ENCODE peak calls at places on chromosomes 3 and 15, in nine cellular contexts. B is fibroblast of lung; Y is NCI-H345; P is amygdala; R is NCI-H146; W is GM12864; S is activated naive CD4-positive, alpha-beta T cell; K is T-helper 9 cell; F is stimulated activated CD4-positive, alpha-beta T cell treated with anti-CD3 and anti-CD28 coated beads, TNF-alpha, amount 100 ng/mL, for 1 hour. D is an unnamed sample.

GRCh38 chr3:149898771-149899170 is 71.9 kb downstream of the PFN2 start:
- DNase-seq in F (no peak), R (no peak), B (peak), W (no peak), P (no peak), S (no peak), K (no peak), Y (no peak), D (no peak)

GRCh38 chr3:129563850-129564535 is 21.0 kb downstream of the H1-8 start:
- DNase-seq in K (no peak), Y (no peak), W (no peak), R (no peak), B (no peak), S (no peak), P (no peak), F (no peak), D (no peak)

GRCh38 chr3:10552631-10552943 is 47.2 kb upstream of the ATP2B2 start:
- DNase-seq in R (no peak), Y (no peak), P (no peak), K (no peak), S (no peak), W (no peak), F (no peak), B (no peak), D (no peak)

GRCh38 chr3:58082047-58082446 is 73.8 kb downstream of the FLNB start:
- DNase-seq in P (no peak), B (peak), F (no peak), Y (no peak), R (no peak), S (no peak), K (no peak), W (no peak), D (no peak)

GRCh38 chr3:129975332-129976090 is 991 bp downstream of the TRH start:
- DNase-seq in W (no peak), P (no peak), F (no peak), R (no peak), K (no peak), Y (no peak), S (no peak), B (no peak), D (no peak)

GRCh38 chr15:95492388-95493070 is 838.0 kb upstream of the NR2F2 start:
- DNase-seq in W (no peak), Y (no peak), R (no peak), B (no peak), F (no peak), S (no peak), P (no peak), K (no peak), D (no peak)

GRCh38 chr15:50059203-50059772 is 59.7 kb downstream of the ATP8B4 start:
- DNase-seq in B (no peak), R (no peak), W (no peak), Y (no peak), F (no peak), S (no peak), P (no peak), K (no peak), D (no peak)

GRCh38 chr3:141212101-141212500 is 19.5 kb upstream of the PXYLP1 start:
- DNase-seq in K (no peak), S (no peak), Y (no peak), P (no peak), B (no peak), R (no peak), W (no peak), F (no peak), D (no peak)

GRCh38 chr3:37974121-37974927 is 16.3 kb upstream of the VILL start:
- DNase-seq in B (peak), S (no peak), P (no peak), F (no peak), K (peak), Y (peak), W (no peak), R (peak), D (peak)

GRCh38 chr3:7290062-7290825 is 429.3 kb downstream of the GRM7 start:
- DNase-seq in Y (no peak), B (peak), P (no peak), S (no peak), F (no peak), W (no peak), R (no peak), K (no peak), D (no peak)

GRCh38 chr3:185852562-185853135 is 27.8 kb upstream of the IGF2BP2 start:
- DNase-seq in K (no peak), W (no peak), Y (no peak), B (no peak), P (no peak), F (no peak), R (no peak), S (no peak), D (no peak)

GRCh38 chr15:90063733-90064247 is 38.5 kb downstream of the IDH2 start:
- DNase-seq in P (no peak), F (no peak), W (no peak), B (no peak), K (no peak), Y (no peak), S (no peak), R (no peak), D (peak)

GRCh38 chr3:72273615-72274014 is 488.7 kb upstream of the PROK2 start:
- DNase-seq in Y (no peak), S (no peak), W (no peak), B (peak), F (no peak), K (no peak), R (no peak), P (no peak), D (no peak)

GRCh38 chr3:143676021-143676420 is 172.2 kb downstream of the SLC9A9 start:
- DNase-seq in S (no peak), W (no peak), Y (no peak), P (no peak), R (peak), F (no peak), K (no peak), B (no peak), D (no peak)

GRCh38 chr15:68597581-68597980 is 18.8 kb downstream of the CORO2B start:
- DNase-seq in W (no peak), R (no peak), K (no peak), B (no peak), P (no peak), S (no peak), F (no peak), Y (no peak), D (no peak)

GRCh38 chr3:66485291-66485968 is 15.4 kb downstream of the LRIG1 start:
- DNase-seq in B (peak), K (no peak), S (no peak), F (no peak), P (no peak), W (no peak), R (no peak), Y (no peak), D (no peak)

GRCh38 chr3:151592287-151592686 is 131.4 kb upstream of the IGSF10 start:
- DNase-seq in P (no peak), R (peak), F (no peak), Y (no peak), S (no peak), B (no peak), W (no peak), K (no peak), D (no peak)

GRCh38 chr3:141431411-141432378 is 55.1 kb upstream of the RASA2 start:
- DNase-seq in F (no peak), R (peak), K (no peak), P (no peak), S (no peak), B (no peak), Y (no peak), W (no peak), D (peak)

GRCh38 chr15:85725019-85725418 is 69.7 kb downstream of the KLHL25 start:
- DNase-seq in K (no peak), B (peak), P (no peak), W (no peak), S (no peak), F (no peak), R (no peak), Y (no peak), D (no peak)

GRCh38 chr3:14522768-14523167 is 17.4 kb downstream of the GRIP2 start:
- DNase-seq in B (no peak), F (no peak), S (no peak), Y (no peak), W (no peak), P (no peak), K (no peak), R (no peak), D (no peak)

GRCh38 chr3:194275231-194275671 is 75.9 kb downstream of the CPN2 start:
- DNase-seq in F (no peak), R (no peak), B (no peak), W (no peak), S (no peak), P (no peak), Y (no peak), K (no peak), D (no peak)

GRCh38 chr3:27487383-27487782 is 3.2 kb upstream of the SLC4A7 start:
- DNase-seq in P (no peak), F (no peak), W (no peak), B (no peak), S (no peak), K (no peak), R (no peak), Y (no peak), D (no peak)

GRCh38 chr3:132231633-132232032 is 85.6 kb upstream of the ACP3 start:
- DNase-seq in S (no peak), K (no peak), W (no peak), P (no peak), B (peak), Y (no peak), R (peak), F (no peak), D (no peak)

GRCh38 chr3:157513585-157513984 is 10.4 kb upstream of the VEPH1 start:
- DNase-seq in B (no peak), P (no peak), S (no peak), F (no peak), K (no peak), Y (no peak), W (no peak), R (no peak), D (no peak)

GRCh38 chr3:124246949-124247348 is 255.0 kb upstream of the ROPN1 start:
- DNase-seq in F (no peak), S (no peak), Y (peak), R (peak), W (no peak), B (peak), K (no peak), P (no peak), D (no peak)

GRCh38 chr3:15205934-15206661 is at the start of gene CAPN7:
- DNase-seq in F (peak), B (peak), R (no peak), W (peak), K (peak), S (no peak), P (no peak), Y (no peak), D (no peak)

GRCh38 chr3:181709537-181710279 is 2.0 kb upstream of the SOX2 start:
- DNase-seq in R (peak), W (peak), Y (peak), K (peak), B (peak), P (no peak), F (no peak), S (no peak), D (peak)

GRCh38 chr3:88057650-88058321 is 1.0 kb downstream of the CGGBP1 start:
- DNase-seq in F (no peak), Y (no peak), R (peak), K (no peak), P (no peak), S (no peak), W (no peak), B (peak), D (no peak)